ENCODE peak calls at places on chromosomes 4 and X, in four cellular contexts. W is GM06990, F is C1 segment of cervical spinal cord, X is iris pigment epithelial cell. Z is an unnamed sample.

GRCh38 chr4:86685401-86685800 is 91.3 kb downstream of the PTPN13 start:
- DNase-seq in X (peak; percentile 75), F (no peak), W (no peak), Z (no peak)

GRCh38 chrX:50765986-50766385 is 48.0 kb downstream of the SHROOM4 start:
- DNase-seq in X (no peak), F (no peak), W (no peak), Z (no peak)

GRCh38 chr4:10737335-10737734 is 52.8 kb upstream of the CLNK start:
- DNase-seq in W (no peak), X (peak; percentile 67), F (no peak), Z (no peak)

GRCh38 chr4:182179751-182180150 is 63.5 kb upstream of the TENM3 start:
- DNase-seq in X (no peak), F (no peak), W (no peak), Z (no peak)

GRCh38 chr4:24007740-24008348 is 118.0 kb upstream of the PPARGC1A start:
- DNase-seq in W (no peak), X (no peak), F (peak; percentile 14), Z (no peak)

GRCh38 chr4:2364654-2365053 is 53.8 kb downstream of the ZFYVE28 start:
- DNase-seq in W (no peak), X (peak; percentile 52), F (no peak), Z (peak; percentile 43)

GRCh38 chr4:121072080-121072835 is at the start of gene NDNF:
- DNase-seq in W (peak; percentile 12), F (peak; percentile 46), X (peak; percentile 36), Z (no peak)

GRCh38 chrX:144722307-144722706 is 525.0 kb upstream of the SPANXN1 start:
- DNase-seq in W (no peak), X (no peak), F (no peak), Z (no peak)

GRCh38 chr4:10697071-10697470 is 12.5 kb upstream of the CLNK start:
- DNase-seq in W (no peak), X (no peak), F (no peak), Z (no peak)

GRCh38 chr4:140944539-140944938 is 188.4 kb upstream of the TBC1D9 start:
- DNase-seq in W (no peak), X (peak; percentile 79), F (no peak), Z (no peak)

GRCh38 chr4:141637565-141637964 is 1.2 kb downstream of the IL15 start:
- DNase-seq in W (peak; percentile 39), F (no peak), X (no peak), Z (no peak)

GRCh38 chr4:109816082-109816442 is 500 bp downstream of the GAR1 start:
- DNase-seq in W (peak; percentile 24), F (no peak), X (no peak), Z (no peak)

GRCh38 chr4:95465010-95465409 is 83.8 kb downstream of the UNC5C start:
- DNase-seq in X (peak; percentile 1), F (no peak), W (no peak), Z (no peak)

GRCh38 chrX:136906921-136907510 is 26.5 kb upstream of the RBMX start:
- DNase-seq in W (no peak), F (no peak), X (no peak), Z (no peak)

GRCh38 chrX:31658360-31658759 is 586.5 kb upstream of the FTHL17 start:
- DNase-seq in F (no peak), X (peak; percentile 41), W (peak; percentile 8), Z (no peak)

GRCh38 chrX:109347618-109348017 is 134.3 kb downstream of the GUCY2F start:
- DNase-seq in F (no peak), X (peak; percentile 85), W (no peak), Z (no peak)

GRCh38 chrX:30572004-30572403 is 5.6 kb downstream of the TASL start:
- DNase-seq in F (no peak), W (no peak), X (no peak), Z (no peak)

GRCh38 chr4:121554377-121554776 is 142.4 kb downstream of the ANXA5 start:
- DNase-seq in X (no peak), F (no peak), W (no peak), Z (no peak)

GRCh38 chr4:13933163-13933562 is 305.6 kb upstream of the BOD1L1 start:
- DNase-seq in X (peak; percentile 67), F (no peak), W (no peak), Z (no peak)

GRCh38 chr4:114077610-114078009 is 98.2 kb upstream of the ARSJ start:
- DNase-seq in F (no peak), W (no peak), X (peak; percentile 86), Z (no peak)

GRCh38 chrX:10254746-10255145 is 98.0 kb downstream of the CLCN4 start:
- DNase-seq in W (no peak), X (peak; percentile 5), F (no peak), Z (no peak)

GRCh38 chr4:183284965-183285364 is 35.1 kb downstream of the CLDN22 start:
- DNase-seq in F (no peak), X (peak; percentile 92), W (no peak), Z (no peak)

Z was measured in Peyer's patch.